ENCODE peak calls at places on chromosomes 1 and 21, in four cellular contexts. One of them, this sample, is unnamed. For H3K9me2, the result is how much of the 10 kb centered on the place peaks cover.

GRCh38 chr1:89681045-89681729 is 48.3 kb downstream of the LRRC8C start:
- DNase-seq in Karpas-422: peak
- DNase-seq in GM23248: no peak
- DNase-seq in GM23338: no peak
- DNase-seq in this sample: no peak

GRCh38 chr1:38271116-38271633 is 224.6 kb upstream of the POU3F1 start:
- DNase-seq in GM23338: no peak
- DNase-seq in Karpas-422: no peak
- DNase-seq in GM23248: no peak
- DNase-seq in this sample: no peak

GRCh38 chr1:179393721-179394120 is 27.9 kb downstream of the AXDND1 start:
- DNase-seq in Karpas-422: no peak
- DNase-seq in GM23248: no peak
- DNase-seq in GM23338: no peak
- DNase-seq in this sample: no peak

GRCh38 chr1:65896721-65897120 is 104.0 kb downstream of the PDE4B start:
- DNase-seq in GM23338: no peak
- DNase-seq in Karpas-422: peak
- DNase-seq in GM23248: peak
- DNase-seq in this sample: no peak

GRCh38 chr1:1200876-1201810 is 5.2 kb downstream of the TNFRSF18 start:
- DNase-seq in GM23338: peak
- DNase-seq in GM23248: peak
- DNase-seq in Karpas-422: no peak
- DNase-seq in this sample: peak

GRCh38 chr21:39392981-39393380 is 44.1 kb upstream of the HMGN1 start:
- DNase-seq in Karpas-422: no peak
- DNase-seq in GM23248: no peak
- DNase-seq in GM23338: no peak
- DNase-seq in this sample: no peak

GRCh38 chr1:26429741-26430140 is 2.4 kb upstream of the DHDDS start:
- DNase-seq in Karpas-422: no peak
- DNase-seq in GM23248: no peak
- DNase-seq in GM23338: peak
- DNase-seq in this sample: no peak

GRCh38 chr1:240973875-240974274 is 361.9 kb upstream of the GREM2 start:
- DNase-seq in Karpas-422: no peak
- DNase-seq in GM23248: no peak
- DNase-seq in GM23338: no peak
- DNase-seq in this sample: no peak

GRCh38 chr1:70355111-70355407 is 537 bp upstream of the ANKRD13C start:
- DNase-seq in GM23248: no peak
- DNase-seq in Karpas-422: no peak
- DNase-seq in GM23338: no peak
- DNase-seq in this sample: no peak

GRCh38 chr1:228474507-228474906 is 12.7 kb upstream of the RNF187 start:
- DNase-seq in GM23248: no peak
- DNase-seq in Karpas-422: no peak
- DNase-seq in GM23338: peak
- DNase-seq in this sample: no peak

GRCh38 chr1:150820710-150821521 is 12.9 kb upstream of the CTSK start:
- DNase-seq in GM23338: no peak
- DNase-seq in GM23248: peak
- DNase-seq in Karpas-422: no peak
- DNase-seq in this sample: peak

GRCh38 chr1:218765753-218766152 is 407.9 kb upstream of the LYPLAL1 start:
- DNase-seq in GM23338: no peak
- DNase-seq in GM23248: no peak
- DNase-seq in Karpas-422: no peak
- DNase-seq in this sample: no peak

GRCh38 chr21:45317401-45318145 is 29.9 kb upstream of the POFUT2 start:
- DNase-seq in Karpas-422: no peak
- DNase-seq in GM23338: no peak
- DNase-seq in GM23248: peak
- DNase-seq in this sample: peak

GRCh38 chr1:39691383-39692151 is at the start of gene HPCAL4:
- DNase-seq in Karpas-422: peak
- DNase-seq in GM23338: peak
- DNase-seq in GM23248: peak
- DNase-seq in this sample: peak

GRCh38 chr21:45990741-45991605 is 9.4 kb downstream of the COL6A1 start:
- DNase-seq in GM23248: no peak
- DNase-seq in GM23338: no peak
- DNase-seq in Karpas-422: no peak
- DNase-seq in this sample: no peak

GRCh38 chr1:54153548-54154439 is 994 bp upstream of the CDCP2 start:
- DNase-seq in GM23248: peak
- DNase-seq in Karpas-422: no peak
- DNase-seq in GM23338: peak
- DNase-seq in this sample: peak

GRCh38 chr1:186715887-186716809 is 35.9 kb upstream of the PTGS2 start:
- DNase-seq in GM23248: peak
- DNase-seq in Karpas-422: no peak
- DNase-seq in GM23338: no peak
- DNase-seq in this sample: peak

GRCh38 chr1:7046314-7046713 is 261.1 kb downstream of the CAMTA1 start:
- DNase-seq in Karpas-422: no peak
- DNase-seq in GM23338: peak
- DNase-seq in GM23248: peak
- DNase-seq in this sample: peak

GRCh38 chr1:192826791-192827477 is 18.1 kb downstream of the RGS2 start:
- DNase-seq in GM23338: no peak
- DNase-seq in GM23248: peak
- DNase-seq in Karpas-422: no peak
- DNase-seq in this sample: peak

GRCh38 chr21:32329331-32329730 is 30.7 kb downstream of the MRAP start:
- DNase-seq in GM23338: no peak
- DNase-seq in Karpas-422: no peak
- DNase-seq in GM23248: peak
- DNase-seq in this sample: no peak

DNA sequence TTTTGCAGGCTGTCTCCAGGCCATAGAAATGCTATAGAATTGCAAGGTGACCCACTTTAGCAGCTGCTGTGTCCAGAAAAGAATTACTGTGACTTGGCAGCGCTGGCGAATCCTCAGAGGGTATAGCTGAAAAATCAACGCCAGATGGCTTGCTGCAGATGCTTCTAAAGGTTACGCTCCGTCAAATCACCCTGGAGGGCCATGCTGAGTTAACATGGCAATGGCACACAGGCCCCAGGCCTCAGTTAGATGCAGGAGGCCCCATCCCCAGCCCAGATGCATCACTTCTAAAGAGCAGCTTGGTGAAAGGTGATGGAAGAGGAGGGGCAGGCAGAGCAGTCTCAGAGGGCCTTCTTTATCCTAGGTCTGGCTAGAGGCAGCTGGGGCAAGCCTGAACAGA is 18.0 kb downstream of the KIAA1614 start:
- DNase-seq in Karpas-422: no peak
- DNase-seq in GM23248: no peak
- DNase-seq in GM23338: no peak
- DNase-seq in this sample: no peak
- H3K9me2 ChIP-seq in Karpas-422: under half
- H3K9me2 ChIP-seq in GM23248: under half
- H3K9me2 ChIP-seq in GM23338: under half
- H3K9me2 ChIP-seq in this sample: under half

GRCh38 chr1:35476099-35476674 is 81.0 kb downstream of the KIAA0319L start:
- DNase-seq in GM23248: no peak
- DNase-seq in GM23338: no peak
- DNase-seq in Karpas-422: no peak
- DNase-seq in this sample: peak

GRCh38 chr1:35466120-35466519 is 91.1 kb downstream of the KIAA0319L start:
- DNase-seq in Karpas-422: no peak
- DNase-seq in GM23338: no peak
- DNase-seq in GM23248: no peak
- DNase-seq in this sample: no peak

GRCh38 chr1:35475356-35475755 is 81.8 kb downstream of the KIAA0319L start:
- DNase-seq in Karpas-422: no peak
- DNase-seq in GM23248: no peak
- DNase-seq in GM23338: no peak
- DNase-seq in this sample: no peak

DNA sequence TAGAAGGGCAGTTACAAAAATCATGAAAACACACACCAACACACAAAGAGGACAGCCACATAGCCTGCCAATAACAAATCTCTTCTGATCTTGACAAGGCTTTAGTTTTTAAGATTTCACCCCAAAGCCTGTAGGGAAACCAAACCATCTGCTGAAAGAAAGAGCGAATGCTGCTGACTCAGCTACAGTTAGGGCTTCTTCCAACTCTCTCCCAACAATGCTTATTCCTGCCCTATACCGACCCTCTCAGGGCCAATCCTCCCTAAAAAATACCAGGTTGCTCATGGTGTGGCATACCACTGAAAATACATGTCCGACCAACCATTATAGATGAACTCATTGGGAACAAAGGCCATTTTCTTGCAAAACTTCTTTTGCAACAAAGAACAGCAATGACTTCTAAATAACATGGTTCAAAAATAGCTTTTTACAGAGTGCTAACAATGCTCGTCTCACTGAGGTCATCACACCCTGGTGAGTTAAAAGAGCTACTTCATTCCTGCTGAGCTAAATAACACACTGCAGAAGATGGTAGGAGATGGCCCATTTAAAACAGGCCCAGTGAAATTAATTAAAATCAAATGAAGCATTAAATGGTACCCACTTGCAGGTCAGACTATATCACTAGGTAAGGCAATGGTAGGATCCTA is 86.1 kb downstream of the KIAA0319L start:
- DNase-seq in Karpas-422: no peak
- DNase-seq in GM23338: peak
- DNase-seq in GM23248: no peak
- DNase-seq in this sample: no peak
- H3K4me3 ChIP-seq in Karpas-422: no peak
- H3K4me3 ChIP-seq in GM23338: no peak
- H3K4me3 ChIP-seq in GM23248: no peak
- H3K4me3 ChIP-seq in this sample: no peak

GRCh38 chr1:230280906-230281413 is 145.2 kb downstream of the PGBD5 start:
- DNase-seq in GM23338: no peak
- DNase-seq in GM23248: no peak
- DNase-seq in Karpas-422: no peak
- DNase-seq in this sample: no peak
- H3K9me2 ChIP-seq in GM23338: under half
- H3K9me2 ChIP-seq in GM23248: under half
- H3K9me2 ChIP-seq in Karpas-422: under half
- H3K9me2 ChIP-seq in this sample: under half

GRCh38 chr1:20248954-20249612 is 41.6 kb upstream of the VWA5B1 start:
- DNase-seq in GM23248: no peak
- DNase-seq in Karpas-422: no peak
- DNase-seq in GM23338: no peak
- DNase-seq in this sample: no peak
- H3K4me3 ChIP-seq in GM23248: no peak
- H3K4me3 ChIP-seq in Karpas-422: no peak
- H3K4me3 ChIP-seq in GM23338: no peak
- H3K4me3 ChIP-seq in this sample: no peak

DNA sequence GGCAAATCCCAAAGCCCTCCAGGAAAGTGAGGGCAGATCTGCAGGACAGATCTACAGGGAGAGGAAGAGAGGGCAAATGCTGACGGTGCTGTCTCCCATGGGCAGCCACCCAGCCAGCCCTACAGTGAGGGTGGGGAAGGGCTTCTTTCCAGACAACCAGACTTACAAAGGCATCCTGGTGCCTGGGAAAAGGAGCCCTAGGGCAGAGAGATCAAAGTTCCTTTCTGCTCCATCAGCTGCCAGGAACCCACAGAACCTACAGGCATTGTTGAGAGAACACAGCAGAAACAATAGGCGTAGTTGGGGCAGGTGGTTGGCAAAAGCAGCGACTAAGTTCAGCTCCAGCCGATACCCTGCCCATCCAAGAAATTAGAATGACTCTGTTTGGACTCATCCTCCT is 332.4 kb downstream of the KCNH1 start:
- DNase-seq in Karpas-422: no peak
- DNase-seq in GM23338: no peak
- DNase-seq in GM23248: no peak
- DNase-seq in this sample: no peak
- H3K9me2 ChIP-seq in Karpas-422: under half
- H3K9me2 ChIP-seq in GM23338: under half
- H3K9me2 ChIP-seq in GM23248: under half
- H3K9me2 ChIP-seq in this sample: under half

GRCh38 chr1:34750610-34751009 is 4.2 kb upstream of the GJB5 start:
- DNase-seq in GM23338: no peak
- DNase-seq in GM23248: no peak
- DNase-seq in Karpas-422: no peak
- DNase-seq in this sample: no peak
- H3K4me3 ChIP-seq in GM23338: no peak
- H3K4me3 ChIP-seq in GM23248: no peak
- H3K4me3 ChIP-seq in Karpas-422: no peak
- H3K4me3 ChIP-seq in this sample: no peak